ENCODE peak calls at places on chromosomes 2 and 18, in four cellular contexts. B is IMR-90, C is K562, U is GM12878. G is an unnamed sample.

GRCh38 chr2:131125195-131125757 is 20.1 kb downstream of the PLEKHB2 start:
- DNase-seq in U (no peak), B (no peak), C (no peak), G (no peak)

GRCh38 chr18:62523631-62524442 is 1.0 kb downstream of the ZCCHC2 start:
- DNase-seq in C (peak), B (peak), U (no peak), G (peak)

GRCh38 chr2:119290859-119291587 is 67.4 kb downstream of the STEAP3 start:
- DNase-seq in C (peak), U (no peak), B (peak), G (peak)

GRCh38 chr18:8998481-8999217 is 103.8 kb upstream of the NDUFV2 start:
- DNase-seq in B (peak), U (no peak), C (peak), G (no peak)

GRCh38 chr18:46856975-46857374 is 60.3 kb downstream of the PIAS2 start:
- DNase-seq in C (no peak), B (no peak), U (no peak), G (no peak)

GRCh38 chr2:40173276-40173675 is 278.6 kb downstream of the SLC8A1 start:
- DNase-seq in B (peak), U (no peak), C (no peak), G (no peak)

GRCh38 chr2:160406591-160407392 is 86.8 kb downstream of the RBMS1 start:
- DNase-seq in U (no peak), B (peak), C (no peak), G (peak)

GRCh38 chr18:48783616-48784520 is 166.9 kb downstream of the SMAD7 start:
- DNase-seq in C (no peak), U (no peak), B (no peak), G (no peak)

GRCh38 chr2:58923869-58924268 is 682.7 kb upstream of the FANCL start:
- DNase-seq in C (no peak), U (no peak), B (peak), G (no peak)

GRCh38 chr18:62935994-62936393 is 220.7 kb downstream of the PHLPP1 start:
- DNase-seq in C (no peak), U (no peak), B (no peak), G (no peak)

GRCh38 chr18:44803019-44803650 is 122.4 kb downstream of the SETBP1 start:
- DNase-seq in U (no peak), C (no peak), B (peak), G (no peak)

GRCh38 chr2:111209045-111209514 is 88.4 kb downstream of the BCL2L11 start:
- DNase-seq in B (peak), C (no peak), U (peak), G (no peak)

GRCh38 chr2:197191948-197192338 is 118.6 kb downstream of the ANKRD44 start:
- DNase-seq in C (no peak), U (no peak), B (no peak), G (no peak)

GRCh38 chr18:45569566-45569965 is 45.7 kb upstream of the SLC14A2 start:
- DNase-seq in U (no peak), B (no peak), C (no peak), G (no peak)

GRCh38 chr18:79510731-79511141 is 115.0 kb downstream of the NFATC1 start:
- DNase-seq in B (no peak), U (no peak), C (no peak), G (no peak)

GRCh38 chr2:190664240-190664639 is 15.4 kb downstream of the NAB1 start:
- DNase-seq in C (no peak), B (peak), U (no peak), G (no peak)

GRCh38 chr2:10495311-10495987 is 47.3 kb upstream of the ODC1 start:
- DNase-seq in U (no peak), B (no peak), C (no peak), G (no peak)

GRCh38 chr2:173520918-173521317 is 166.2 kb downstream of the CDCA7 start:
- DNase-seq in C (no peak), U (no peak), B (no peak), G (no peak)

DNA sequence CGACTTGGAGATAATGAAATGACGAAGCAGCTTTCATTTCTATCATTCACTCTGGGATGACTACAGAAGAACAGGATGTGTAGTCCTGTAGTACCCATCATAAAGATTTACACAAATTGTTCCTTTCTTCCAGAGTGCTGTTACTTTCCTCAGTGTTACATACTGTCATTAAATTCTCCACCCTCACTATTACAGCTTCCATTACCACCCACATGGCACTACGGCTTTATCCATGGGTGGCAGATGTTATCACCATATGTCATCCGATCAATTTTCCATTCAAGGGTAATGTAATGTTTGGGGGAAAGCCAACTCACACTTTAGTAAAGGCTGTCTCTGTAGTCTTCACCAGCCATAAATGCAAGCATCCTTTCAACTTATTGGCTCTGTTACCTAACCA is 7.1 kb upstream of the CSRNP3 start:
- DNase-seq in C (no peak), B (no peak), U (no peak), G (no peak)
- TF ChIP-seq FOS in C (no peak), B (no peak), U (no peak), G (no peak)

GRCh38 chr2:218069606-218070300 is 700 bp downstream of the RUFY4 start:
- DNase-seq in U (no peak), B (no peak), C (no peak), G (no peak)

GRCh38 chr2:218071218-218071937 is 2.3 kb downstream of the RUFY4 start:
- DNase-seq in U (no peak), C (no peak), B (no peak), G (no peak)

GRCh38 chr2:218072478-218073024 is 3.5 kb downstream of the RUFY4 start:
- DNase-seq in C (no peak), U (no peak), B (no peak), G (no peak)

GRCh38 chr2:218072002-218072401 is 2.9 kb downstream of the RUFY4 start:
- DNase-seq in U (no peak), C (no peak), B (no peak), G (no peak)

GRCh38 chr2:218070587-218070986 is 1.5 kb downstream of the RUFY4 start:
- DNase-seq in C (no peak), B (no peak), U (no peak), G (no peak)
- H3K4me2 ChIP-seq in C (no peak), B (no peak), U (no peak), G (no peak)

GRCh38 chr2:118098307-118098706 is 10.0 kb downstream of the INSIG2 start:
- DNase-seq in B (no peak), C (no peak), U (no peak), G (no peak)

GRCh38 chr2:118102433-118103082 is 14.3 kb downstream of the INSIG2 start:
- DNase-seq in C (no peak), U (no peak), B (peak), G (no peak)

GRCh38 chr2:118095610-118096009 is 7.3 kb downstream of the INSIG2 start:
- DNase-seq in B (no peak), U (no peak), C (no peak), G (no peak)

GRCh38 chr2:118094503-118094902 is 6.2 kb downstream of the INSIG2 start:
- DNase-seq in B (no peak), C (no peak), U (no peak), G (no peak)

DNA sequence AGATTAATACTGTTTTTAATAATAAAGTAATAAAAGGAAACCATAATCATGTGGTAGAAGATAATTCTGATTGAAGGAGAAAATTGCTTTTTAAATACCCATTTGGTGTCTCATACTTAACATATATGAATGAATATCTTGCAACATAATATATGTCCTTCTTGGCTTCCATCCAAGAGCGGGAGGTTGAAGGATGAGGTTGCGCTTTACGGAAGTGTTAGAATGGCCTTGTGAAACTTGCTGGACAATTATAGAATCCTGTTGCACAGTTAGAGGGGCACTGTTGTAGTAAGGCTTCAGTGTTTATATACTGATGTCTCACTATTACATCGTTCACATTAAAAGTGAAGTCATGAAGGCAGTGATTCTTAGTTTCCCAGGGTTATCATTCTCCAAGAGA is 9.4 kb downstream of the INSIG2 start:
- DNase-seq in C (peak), U (no peak), B (peak), G (peak)
- TF ChIP-seq FOS in C (no peak), U (no peak), B (no peak), G (no peak)

GRCh38 chr2:45242161-45242741 is 233.0 kb upstream of the SIX2 start:
- DNase-seq in C (no peak), B (peak), U (no peak), G (peak)

GRCh38 chr2:45236268-45236667 is 227.0 kb upstream of the SIX2 start:
- DNase-seq in C (no peak), U (no peak), B (no peak), G (no peak)

GRCh38 chr2:45237128-45237527 is 227.9 kb upstream of the SIX2 start:
- DNase-seq in C (no peak), U (no peak), B (peak), G (no peak)

GRCh38 chr2:45241061-45241561 is 231.9 kb upstream of the SIX2 start:
- DNase-seq in C (no peak), U (no peak), B (peak), G (peak)

DNA sequence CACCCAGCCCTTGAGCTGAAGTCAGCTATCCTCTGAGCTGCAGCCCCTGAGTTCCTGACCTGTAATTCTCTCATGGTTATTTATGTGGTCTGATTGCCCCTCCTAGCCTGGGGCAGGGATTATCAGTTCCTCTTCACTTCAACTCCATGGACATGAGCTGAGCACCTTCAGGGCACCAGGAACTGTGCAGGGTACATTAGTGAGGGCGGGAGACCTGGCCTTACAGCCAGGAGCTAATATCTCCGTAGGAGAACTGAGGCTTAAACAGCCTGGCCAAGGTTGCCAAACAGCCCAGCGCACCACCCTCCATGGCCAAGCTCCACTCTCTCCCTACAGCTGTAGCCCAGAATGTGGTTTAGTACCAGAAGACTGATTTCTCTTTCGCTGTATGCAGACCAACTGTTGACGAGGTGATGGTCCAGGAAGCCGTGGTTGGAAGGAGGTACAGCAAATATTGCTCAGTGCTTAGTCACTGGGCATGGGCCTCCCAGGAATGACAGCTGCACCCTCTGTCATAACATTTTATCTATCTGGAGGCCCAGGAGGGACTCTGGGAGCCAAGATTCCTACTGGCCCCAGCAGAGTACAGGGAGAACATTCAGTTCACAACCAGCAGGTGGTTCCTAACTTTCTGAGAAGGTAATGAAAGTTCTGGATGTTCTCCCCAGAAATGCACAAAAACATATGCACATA is 228.7 kb upstream of the SIX2 start:
- DNase-seq in B (peak), C (no peak), U (no peak), G (peak)
- H3K4me2 ChIP-seq in B (peak), C (no peak), U (no peak), G (no peak)

GRCh38 chr2:43123056-43123455 is 103.3 kb downstream of the ZFP36L2 start:
- DNase-seq in U (no peak), C (no peak), B (no peak), G (no peak)
- TF ChIP-seq FOS in U (no peak), C (no peak), B (no peak), G (no peak)

DNA sequence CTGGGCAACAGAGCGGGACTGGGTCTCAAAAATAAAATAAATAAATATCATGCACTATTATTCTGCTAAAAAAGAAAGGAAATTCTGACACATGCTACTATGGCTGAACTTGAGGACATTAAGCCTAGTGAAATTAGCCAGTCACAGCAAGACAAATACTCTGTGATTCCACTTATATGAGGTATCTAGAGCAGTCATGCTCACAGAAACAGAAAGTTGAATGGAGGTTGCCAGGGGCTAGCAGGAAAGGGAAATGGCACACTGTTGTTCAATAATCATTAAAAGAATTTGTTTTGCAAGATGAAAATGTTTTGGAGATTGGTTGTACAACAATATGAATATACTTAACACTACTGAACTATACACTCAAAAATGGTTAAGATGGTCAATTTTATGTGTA is 60.8 kb downstream of the NCKAP1 start:
- DNase-seq in U (no peak), B (no peak), C (no peak), G (peak)
- H3K4me2 ChIP-seq in U (no peak), B (no peak), C (no peak), G (no peak)